ENCODE peak calls at places on chromosome 1, in four cellular contexts. One of them, this sample, is unnamed. For H3K36me3, the result is how much of the 10 kb centered on the place peaks cover.

GRCh38 chr1:53288247-53289049 is 39.4 kb downstream of the LRP8 start:
- DNase-seq in stomach: no peak
- DNase-seq in ovary: no peak
- DNase-seq in body of pancreas: no peak
- DNase-seq in this sample: no peak

GRCh38 chr1:226967665-226968064 is 27.6 kb downstream of the COQ8A start:
- DNase-seq in stomach: no peak
- DNase-seq in ovary: no peak
- DNase-seq in body of pancreas: no peak
- DNase-seq in this sample: no peak

GRCh38 chr1:154698320-154699096 is 90.5 kb upstream of the ADAR start:
- DNase-seq in ovary: no peak
- DNase-seq in stomach: no peak
- DNase-seq in body of pancreas: peak
- DNase-seq in this sample: no peak

GRCh38 chr1:111101854-111102642 is 37.8 kb downstream of the DRAM2 start:
- DNase-seq in stomach: peak
- DNase-seq in body of pancreas: no peak
- DNase-seq in ovary: no peak
- DNase-seq in this sample: no peak

GRCh38 chr1:110319332-110320167 is 19.6 kb upstream of the RBM15 start:
- DNase-seq in stomach: no peak
- DNase-seq in body of pancreas: no peak
- DNase-seq in ovary: no peak
- DNase-seq in this sample: no peak

GRCh38 chr1:241888232-241888631 is 40.2 kb downstream of the EXO1 start:
- DNase-seq in body of pancreas: no peak
- DNase-seq in stomach: no peak
- DNase-seq in ovary: no peak
- DNase-seq in this sample: no peak

GRCh38 chr1:232302376-232303049 is 327.4 kb downstream of the SIPA1L2 start:
- DNase-seq in stomach: no peak
- DNase-seq in body of pancreas: no peak
- DNase-seq in ovary: no peak
- DNase-seq in this sample: no peak

GRCh38 chr1:64917328-64917861 is 49.0 kb downstream of the JAK1 start:
- DNase-seq in stomach: peak
- DNase-seq in body of pancreas: peak
- DNase-seq in ovary: peak
- DNase-seq in this sample: peak

GRCh38 chr1:222817529-222817928 is 2.7 kb downstream of the DISP1 start:
- DNase-seq in stomach: no peak
- DNase-seq in ovary: no peak
- DNase-seq in body of pancreas: no peak
- DNase-seq in this sample: no peak

DNA sequence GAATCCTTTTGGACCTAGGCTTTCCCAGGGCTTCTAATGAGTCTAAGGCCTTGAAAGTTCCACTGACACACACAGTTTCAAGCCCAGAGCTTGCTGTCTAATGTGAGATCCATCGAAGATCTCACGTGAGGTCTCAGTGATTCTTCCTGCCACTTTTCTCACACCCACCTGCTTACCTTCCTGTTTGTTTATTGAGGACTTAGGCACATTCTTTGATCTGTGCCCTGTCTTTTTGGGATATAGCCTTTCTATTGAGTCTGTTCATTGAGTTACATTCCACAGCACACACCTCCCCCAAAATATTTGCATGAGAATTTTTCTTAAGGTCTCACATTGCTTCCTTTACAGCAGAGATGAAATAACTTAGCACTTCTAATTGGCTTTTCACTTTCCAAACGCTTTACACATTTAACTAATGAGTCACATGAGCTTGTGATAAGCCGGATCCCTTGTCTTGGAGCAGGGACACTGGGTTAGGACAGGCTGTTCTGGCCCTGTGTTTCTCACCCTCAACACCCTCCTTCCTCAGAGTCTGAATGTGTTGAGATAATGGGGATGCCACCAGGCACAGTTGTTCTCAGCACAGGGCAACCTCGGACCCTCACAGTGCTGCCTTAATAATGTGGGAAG is 288.3 kb downstream of the TM2D1 start:
- DNase-seq in stomach: peak
- DNase-seq in body of pancreas: no peak
- DNase-seq in ovary: no peak
- DNase-seq in this sample: no peak
- TF ChIP-seq CTCF in stomach: no peak
- TF ChIP-seq CTCF in body of pancreas: no peak
- TF ChIP-seq CTCF in ovary: no peak
- TF ChIP-seq CTCF in this sample: no peak

GRCh38 chr1:236550961-236551851 is 27.4 kb downstream of the LGALS8 start:
- DNase-seq in stomach: no peak
- DNase-seq in body of pancreas: no peak
- DNase-seq in ovary: no peak
- DNase-seq in this sample: no peak
- H3K36me3 ChIP-seq in stomach: half or more
- H3K36me3 ChIP-seq in body of pancreas: under half
- H3K36me3 ChIP-seq in ovary: under half
- H3K36me3 ChIP-seq in this sample: half or more

GRCh38 chr1:10980841-10981727 is 31.4 kb upstream of the TARDBP start:
- DNase-seq in ovary: no peak
- DNase-seq in body of pancreas: no peak
- DNase-seq in stomach: no peak
- DNase-seq in this sample: peak

GRCh38 chr1:10978719-10979118 is 33.7 kb upstream of the TARDBP start:
- DNase-seq in ovary: no peak
- DNase-seq in body of pancreas: no peak
- DNase-seq in stomach: no peak
- DNase-seq in this sample: no peak

GRCh38 chr1:10975567-10976326 is 36.7 kb upstream of the TARDBP start:
- DNase-seq in body of pancreas: peak
- DNase-seq in stomach: peak
- DNase-seq in ovary: no peak
- DNase-seq in this sample: no peak

GRCh38 chr1:10979483-10979920 is 33.0 kb upstream of the TARDBP start:
- DNase-seq in body of pancreas: peak
- DNase-seq in stomach: no peak
- DNase-seq in ovary: no peak
- DNase-seq in this sample: peak

GRCh38 chr1:10980094-10980577 is 32.3 kb upstream of the TARDBP start:
- DNase-seq in ovary: peak
- DNase-seq in body of pancreas: peak
- DNase-seq in stomach: peak
- DNase-seq in this sample: peak
- TF ChIP-seq CTCF in ovary: no peak
- TF ChIP-seq CTCF in body of pancreas: peak
- TF ChIP-seq CTCF in stomach: peak
- TF ChIP-seq CTCF in this sample: no peak

GRCh38 chr1:26854953-26855352 is 8.0 kb upstream of the SFN start:
- DNase-seq in ovary: no peak
- DNase-seq in body of pancreas: no peak
- DNase-seq in stomach: no peak
- DNase-seq in this sample: no peak
- H3K36me3 ChIP-seq in ovary: under half
- H3K36me3 ChIP-seq in body of pancreas: under half
- H3K36me3 ChIP-seq in stomach: under half
- H3K36me3 ChIP-seq in this sample: half or more

GRCh38 chr1:204126941-204127340 is 24.9 kb downstream of the ETNK2 start:
- DNase-seq in stomach: no peak
- DNase-seq in ovary: no peak
- DNase-seq in body of pancreas: no peak
- DNase-seq in this sample: no peak

GRCh38 chr1:204126367-204126766 is 25.5 kb downstream of the ETNK2 start:
- DNase-seq in ovary: no peak
- DNase-seq in body of pancreas: no peak
- DNase-seq in stomach: no peak
- DNase-seq in this sample: no peak

GRCh38 chr1:204128964-204129896 is 22.6 kb downstream of the ETNK2 start:
- DNase-seq in ovary: peak
- DNase-seq in stomach: peak
- DNase-seq in body of pancreas: peak
- DNase-seq in this sample: peak

GRCh38 chr1:204128464-204128963 is 23.3 kb downstream of the ETNK2 start:
- DNase-seq in stomach: no peak
- DNase-seq in ovary: no peak
- DNase-seq in body of pancreas: no peak
- DNase-seq in this sample: no peak

DNA sequence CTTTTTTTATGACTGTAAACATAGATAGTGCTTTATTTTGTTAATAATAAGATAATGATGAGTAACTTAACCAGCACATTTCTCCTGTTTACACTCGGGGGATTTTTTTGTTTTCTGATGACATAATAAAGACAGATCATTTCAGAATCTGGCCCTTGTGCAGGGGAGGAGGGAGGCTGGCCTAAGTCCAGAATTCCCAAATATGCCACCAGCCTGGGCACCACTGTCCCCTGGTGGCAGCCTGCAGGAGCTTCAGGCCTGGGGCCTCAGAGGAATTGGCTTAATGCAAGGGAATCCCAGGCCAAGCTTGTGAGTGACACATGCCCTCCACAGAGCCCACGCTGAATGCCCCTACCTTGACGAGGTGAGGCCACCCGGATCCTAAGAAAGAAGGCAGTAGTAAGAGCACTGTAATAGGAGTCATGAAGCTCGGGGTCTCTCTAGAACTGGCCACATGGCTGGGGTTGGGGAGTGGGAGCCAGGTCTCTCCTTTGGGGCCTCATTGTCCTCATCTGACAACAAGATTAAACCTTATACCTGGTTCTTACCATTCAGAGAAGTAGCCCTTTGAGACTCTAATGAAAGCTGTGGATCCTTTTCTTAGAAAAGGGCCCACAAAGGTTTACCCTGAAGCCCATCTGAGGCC is 24.1 kb downstream of the ETNK2 start:
- DNase-seq in ovary: peak
- DNase-seq in body of pancreas: peak
- DNase-seq in stomach: peak
- DNase-seq in this sample: peak
- TF ChIP-seq CTCF in ovary: peak
- TF ChIP-seq CTCF in body of pancreas: peak
- TF ChIP-seq CTCF in stomach: peak
- TF ChIP-seq CTCF in this sample: peak

GRCh38 chr1:198918920-198919319 is 280.1 kb downstream of the PTPRC start:
- DNase-seq in body of pancreas: no peak
- DNase-seq in ovary: no peak
- DNase-seq in stomach: no peak
- DNase-seq in this sample: no peak

GRCh38 chr1:198915327-198916231 is 276.7 kb downstream of the PTPRC start:
- DNase-seq in body of pancreas: no peak
- DNase-seq in stomach: no peak
- DNase-seq in ovary: no peak
- DNase-seq in this sample: no peak

GRCh38 chr1:198923940-198924339 is 285.1 kb downstream of the PTPRC start:
- DNase-seq in ovary: no peak
- DNase-seq in stomach: no peak
- DNase-seq in body of pancreas: no peak
- DNase-seq in this sample: no peak

GRCh38 chr1:198922638-198923430 is 284.0 kb downstream of the PTPRC start:
- DNase-seq in body of pancreas: no peak
- DNase-seq in ovary: no peak
- DNase-seq in stomach: no peak
- DNase-seq in this sample: no peak

GRCh38 chr1:198919667-198920398 is 281.0 kb downstream of the PTPRC start:
- DNase-seq in ovary: no peak
- DNase-seq in stomach: no peak
- DNase-seq in body of pancreas: no peak
- DNase-seq in this sample: no peak
- H3K36me3 ChIP-seq in ovary: under half
- H3K36me3 ChIP-seq in stomach: under half
- H3K36me3 ChIP-seq in body of pancreas: under half
- H3K36me3 ChIP-seq in this sample: under half

GRCh38 chr1:162023547-162024501 is at the start of gene OLFML2B:
- DNase-seq in stomach: peak
- DNase-seq in ovary: no peak
- DNase-seq in body of pancreas: peak
- DNase-seq in this sample: peak
- TF ChIP-seq CTCF in stomach: no peak
- TF ChIP-seq CTCF in ovary: no peak
- TF ChIP-seq CTCF in body of pancreas: no peak
- TF ChIP-seq CTCF in this sample: peak

GRCh38 chr1:9731561-9731960 is 80.0 kb downstream of the PIK3CD start:
- DNase-seq in body of pancreas: no peak
- DNase-seq in stomach: no peak
- DNase-seq in ovary: no peak
- DNase-seq in this sample: no peak

GRCh38 chr1:9730096-9730901 is 78.8 kb downstream of the PIK3CD start:
- DNase-seq in ovary: no peak
- DNase-seq in body of pancreas: no peak
- DNase-seq in stomach: no peak
- DNase-seq in this sample: no peak

GRCh38 chr1:9728451-9729295 is 77.1 kb downstream of the PIK3CD start:
- DNase-seq in stomach: no peak
- DNase-seq in body of pancreas: no peak
- DNase-seq in ovary: no peak
- DNase-seq in this sample: no peak

GRCh38 chr1:9731051-9731537 is 79.6 kb downstream of the PIK3CD start:
- DNase-seq in stomach: no peak
- DNase-seq in ovary: no peak
- DNase-seq in body of pancreas: no peak
- DNase-seq in this sample: no peak

GRCh38 chr1:9729523-9729922 is 78.0 kb downstream of the PIK3CD start:
- DNase-seq in ovary: no peak
- DNase-seq in stomach: no peak
- DNase-seq in body of pancreas: no peak
- DNase-seq in this sample: no peak
- H3K36me3 ChIP-seq in ovary: under half
- H3K36me3 ChIP-seq in stomach: half or more
- H3K36me3 ChIP-seq in body of pancreas: under half
- H3K36me3 ChIP-seq in this sample: half or more

This sample was measured in thyroid gland.